ENCODE peak calls at places on chromosome 9, in seven cellular contexts. V is naive thymus-derived CD8-positive, alpha-beta T cell; P is CD4-positive, CD25-positive, alpha-beta regulatory T cell; H is stimulated activated CD4-positive, alpha-beta T cell treated with anti-CD3 and anti-CD28 coated beads, Interleukin-12 subunit alpha, Interleukin-12 subunit beta, amount 100 ng/mL, for 24 hours; L is ACHN; O is RWPE1; E is EL. N is an unnamed sample.

GRCh38 chr9:13181652-13182051 is 97.8 kb downstream of the MPDZ start:
- DNase-seq in V (no peak), P (no peak), H (no peak), L (no peak), O (peak; percentile 70), E (peak; percentile 53), N (no peak)

GRCh38 chr9:130498298-130498917 is 53.6 kb downstream of the ASS1 start:
- DNase-seq in V (no peak), P (peak; percentile 5), H (no peak), L (no peak), O (no peak), E (no peak), N (no peak)

GRCh38 chr9:126379661-126380365 is 53.2 kb downstream of the MVB12B start:
- DNase-seq in V (no peak), P (no peak), H (no peak), L (no peak), O (no peak), E (peak; percentile 23), N (no peak)

GRCh38 chr9:2459756-2460155 is 161.8 kb upstream of the VLDLR start:
- DNase-seq in V (no peak), P (no peak), H (no peak), L (no peak), O (no peak), E (no peak), N (no peak)

GRCh38 chr9:127451681-127452480 is 571 bp downstream of the LRSAM1 start:
- DNase-seq in V (no peak), P (peak; percentile 62), H (no peak), L (peak; percentile 72), O (peak; percentile 88), E (peak; percentile 71), N (no peak)

GRCh38 chr9:34457266-34458012 is 931 bp downstream of the FAM219A start:
- DNase-seq in V (peak; percentile 3), P (peak; percentile 42), H (no peak), L (peak; percentile 70), O (peak; percentile 42), E (peak; percentile 86), N (peak; percentile 21)

GRCh38 chr9:120885968-120886367 is 9.0 kb upstream of the PHF19 start:
- DNase-seq in V (no peak), P (no peak), H (no peak), L (no peak), O (no peak), E (no peak), N (no peak)

GRCh38 chr9:133889498-133890301 is 102.4 kb downstream of the VAV2 start:
- DNase-seq in V (no peak), P (no peak), H (no peak), L (no peak), O (peak; percentile 78), E (peak; percentile 42), N (no peak)

GRCh38 chr9:133429216-133429613 is 7.0 kb downstream of the ADAMTS13 start:
- DNase-seq in V (no peak), P (no peak), H (no peak), L (no peak), O (no peak), E (no peak), N (no peak)

GRCh38 chr9:4666042-4666699 is at the start of gene SPATA6L:
- DNase-seq in V (peak; percentile 37), P (peak; percentile 46), H (no peak), L (peak; percentile 70), O (no peak), E (peak; percentile 63), N (peak; percentile 36)

GRCh38 chr9:136991993-136992818 is at the start of gene PAXX:
- DNase-seq in V (peak; percentile 91), P (peak; percentile 92), H (peak; percentile 82), L (peak; percentile 85), O (peak; percentile 99), E (peak; percentile 89), N (peak; percentile 95)

GRCh38 chr9:136619742-136620440 is 42.8 kb upstream of the EGFL7 start:
- DNase-seq in V (no peak), P (no peak), H (no peak), L (no peak), O (no peak), E (no peak), N (no peak)

GRCh38 chr9:11016081-11016480 is 403.3 kb upstream of the PTPRD start:
- DNase-seq in V (no peak), P (no peak), H (no peak), L (no peak), O (peak; percentile 20), E (no peak), N (no peak)

GRCh38 chr9:4741365-4742031 is 496 bp upstream of the AK3 start:
- DNase-seq in V (peak; percentile 3), P (peak; percentile 16), H (no peak), L (peak; percentile 30), O (no peak), E (peak; percentile 15), N (peak; percentile 30)

GRCh38 chr9:112115955-112116354 is 59.1 kb downstream of the SUSD1 start:
- DNase-seq in V (no peak), P (no peak), H (no peak), L (no peak), O (no peak), E (no peak), N (no peak)

GRCh38 chr9:69122391-69123141 is 51.5 kb upstream of the TJP2 start:
- DNase-seq in V (no peak), P (peak; percentile 54), H (no peak), L (peak; percentile 74), O (peak; percentile 77), E (peak; percentile 88), N (no peak)

GRCh38 chr9:92481029-92481633 is 1.2 kb downstream of the ASPN start:
- DNase-seq in V (no peak), P (peak; percentile 53), H (no peak), L (no peak), O (peak; percentile 82), E (peak; percentile 49), N (no peak)

GRCh38 chr9:2489838-2490314 is 131.7 kb upstream of the VLDLR start:
- DNase-seq in V (no peak), P (no peak), H (no peak), L (no peak), O (no peak), E (peak; percentile 45), N (no peak)

GRCh38 chr9:15453956-15454355 is 31.3 kb downstream of the SNAPC3 start:
- DNase-seq in V (no peak), P (no peak), H (no peak), L (no peak), O (no peak), E (no peak), N (no peak)

GRCh38 chr9:117473293-117473692 is 58.4 kb upstream of the ASTN2 start:
- DNase-seq in V (no peak), P (no peak), H (no peak), L (no peak), O (no peak), E (no peak), N (no peak)